ENCODE peak calls at places on chromosomes 13 and 19, in five cellular contexts. I is SK-N-SH, U is H1, V is GM12878, L is HepG2. A is an unnamed sample.

GRCh38 chr13:75929074-75929473 is 292.9 kb downstream of the LMO7 start:
- DNase-seq in V (no peak), U (no peak), I (no peak), L (no peak), A (no peak)

GRCh38 chr19:5128251-5128931 is 159.5 kb downstream of the KDM4B start:
- DNase-seq in I (peak), U (no peak), L (no peak), V (no peak), A (no peak)

GRCh38 chr19:39546599-39546998 is 6.6 kb upstream of the EID2 start:
- DNase-seq in V (no peak), I (no peak), U (no peak), L (no peak), A (no peak)

GRCh38 chr19:58154287-58154678 is 3.7 kb upstream of the ZNF329 start:
- DNase-seq in L (peak), V (no peak), U (no peak), I (no peak), A (peak)

GRCh38 chr13:37029617-37030016 is 29.0 kb downstream of the EXOSC8 start:
- DNase-seq in L (no peak), I (peak), U (no peak), V (no peak), A (no peak)

GRCh38 chr19:16445238-16446107 is 26.3 kb downstream of the EPS15L1 start:
- DNase-seq in L (peak), V (peak), U (no peak), I (no peak), A (peak)

GRCh38 chr19:13946414-13946813 is 5.9 kb upstream of the DCAF15 start:
- DNase-seq in V (no peak), L (no peak), I (no peak), U (no peak), A (no peak)

GRCh38 chr13:28820099-28821051 is at the start of gene MTUS2:
- DNase-seq in V (no peak), U (no peak), L (no peak), I (no peak), A (no peak)

GRCh38 chr13:90154311-90154960 is 1193.1 kb upstream of the MIR17HG start:
- DNase-seq in V (no peak), L (no peak), U (no peak), I (no peak), A (no peak)

GRCh38 chr19:30076101-30076551 is 134.1 kb downstream of the URI1 start:
- DNase-seq in U (no peak), I (no peak), V (no peak), L (no peak), A (no peak)

GRCh38 chr13:24106429-24106828 is 54.1 kb upstream of the SPATA13 start:
- DNase-seq in U (no peak), I (no peak), L (peak), V (no peak), A (no peak)

GRCh38 chr19:29001006-29001921 is 211.7 kb downstream of the UQCRFS1 start:
- DNase-seq in I (no peak), U (no peak), V (no peak), L (no peak), A (peak)

GRCh38 chr13:110107568-110108347 is 199.2 kb downstream of the COL4A1 start:
- DNase-seq in V (no peak), U (no peak), L (no peak), I (peak), A (no peak)

DNA sequence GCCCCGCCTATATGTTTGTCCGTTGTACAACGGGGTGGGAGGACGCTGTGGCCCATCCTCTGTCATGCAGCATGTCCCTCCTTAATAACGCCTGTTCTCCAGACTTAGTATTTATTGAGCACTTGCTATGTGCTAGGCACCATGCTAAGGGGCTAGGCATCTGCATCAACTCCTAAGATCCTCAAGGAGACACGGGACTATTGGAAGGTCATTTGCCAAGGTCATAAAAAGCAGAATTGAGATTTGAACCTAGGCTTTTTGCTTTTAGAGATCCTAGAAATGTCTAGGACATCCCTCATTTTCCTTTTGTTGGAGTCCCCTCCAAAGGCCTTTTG is 1.8 kb upstream of the MAST1 start:
- DNase-seq in I (no peak), L (no peak), U (no peak), V (no peak), A (no peak)
- TF ChIP-seq GABPA in I (no peak), L (no peak), U (no peak), V (no peak), A (no peak)

DNA sequence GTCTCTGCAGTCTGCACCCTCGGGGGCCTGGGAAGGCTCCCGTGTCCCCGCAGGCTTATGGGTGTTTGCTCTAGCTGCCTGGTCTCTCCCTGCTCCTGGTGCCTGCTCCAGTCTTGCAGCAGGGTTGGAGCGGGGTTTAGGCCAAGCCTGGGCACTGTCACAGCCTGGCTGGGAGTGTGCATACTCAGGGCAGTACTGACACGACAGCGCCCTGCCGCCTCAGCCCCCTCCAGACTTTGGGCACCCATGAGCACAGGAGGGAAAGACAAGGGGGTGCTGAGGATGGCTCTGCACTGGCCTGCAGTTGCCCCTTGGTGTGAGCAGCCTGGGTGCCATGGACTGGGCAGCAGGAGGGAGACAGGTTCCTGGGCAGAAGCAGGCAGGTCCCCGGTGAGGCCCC is 35.7 kb downstream of the CEP89 start:
- DNase-seq in L (no peak), V (no peak), I (no peak), U (no peak), A (no peak)
- H3K27ac ChIP-seq in L (no peak), V (no peak), I (no peak), U (no peak), A (no peak)

GRCh38 chr19:19460258-19460731 is 54.8 kb downstream of the GATAD2A start:
- DNase-seq in L (no peak), V (no peak), U (no peak), I (no peak), A (peak)
- H3K4me3 ChIP-seq in L (no peak), V (peak), U (no peak), I (no peak), A (no peak)

GRCh38 chr13:73598021-73598712 is 536.0 kb downstream of the KLF12 start:
- DNase-seq in I (no peak), U (no peak), V (no peak), L (no peak), A (no peak)

GRCh38 chr13:73601708-73602107 is 532.5 kb downstream of the KLF12 start:
- DNase-seq in L (no peak), V (no peak), U (no peak), I (no peak), A (no peak)

GRCh38 chr13:73599232-73600128 is 534.7 kb downstream of the KLF12 start:
- DNase-seq in V (no peak), L (no peak), I (no peak), U (no peak), A (no peak)

GRCh38 chr13:73603646-73604045 is 530.6 kb downstream of the KLF12 start:
- DNase-seq in V (no peak), I (no peak), U (no peak), L (no peak), A (no peak)

DNA sequence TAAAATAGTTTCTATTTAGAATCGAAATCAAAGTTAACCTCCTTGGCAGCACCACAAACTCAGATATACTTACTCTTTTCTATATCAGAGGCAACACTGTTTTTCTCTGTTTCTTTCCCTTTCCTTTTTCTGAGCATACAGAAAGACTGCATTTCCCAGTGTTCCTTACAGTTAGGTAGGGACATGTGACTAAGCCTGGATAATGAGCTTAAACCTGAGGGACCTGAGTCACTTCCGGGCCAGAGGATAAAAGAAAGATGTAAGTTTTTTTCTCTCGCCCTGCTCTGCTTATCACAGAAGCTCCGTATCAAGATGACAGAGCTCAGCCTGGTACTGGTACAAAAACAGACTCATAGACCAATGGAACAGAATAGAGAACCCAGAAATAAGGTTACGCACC is 531.9 kb downstream of the KLF12 start:
- DNase-seq in U (no peak), V (no peak), L (peak), I (no peak), A (no peak)
- TF ChIP-seq GABPA in U (no peak), V (no peak), L (no peak), I (no peak), A (no peak)

A was measured in HL-60.